ENCODE peak calls at places on chromosomes 16 and 17, in six cellular contexts. L is substantia nigra, F is T-helper 2 cell, I is hypothalamus, A is T-helper 1 cell, S is psoas muscle. M is an unnamed sample.

GRCh38 chr16:30555848-30556473 is 2.2 kb downstream of the ZNF764 start:
- DNase-seq in L (no peak), F (no peak), I (no peak), A (no peak), S (peak; percentile 36), M (no peak)

GRCh38 chr17:44948315-44948795 is 782 bp upstream of the KIF18B start:
- DNase-seq in L (no peak), F (no peak), I (no peak), A (no peak), S (no peak), M (no peak)

GRCh38 chr16:75658175-75658574 is 10.6 kb downstream of the TERF2IP start:
- DNase-seq in L (no peak), F (no peak), I (no peak), A (no peak), S (no peak), M (no peak)

GRCh38 chr17:2049333-2050245 is 5.3 kb upstream of the HIC1 start:
- DNase-seq in L (no peak), F (peak; percentile 85), I (no peak), A (peak; percentile 85), S (peak; percentile 90), M (no peak)

GRCh38 chr17:4858880-4859260 is 25.7 kb downstream of the MINK1 start:
- DNase-seq in L (no peak), F (no peak), I (no peak), A (no peak), S (peak; percentile 37), M (no peak)

GRCh38 chr17:79463421-79464309 is 147.2 kb downstream of the RBFOX3 start:
- DNase-seq in L (no peak), F (no peak), I (no peak), A (no peak), S (no peak), M (no peak)

GRCh38 chr17:74738051-74738996 is 1.3 kb downstream of the RAB37 start:
- DNase-seq in L (no peak), F (peak; percentile 53), I (no peak), A (peak; percentile 52), S (no peak), M (no peak)

GRCh38 chr16:67284699-67285646 is 5.6 kb downstream of the PLEKHG4 start:
- DNase-seq in L (no peak), F (no peak), I (no peak), A (no peak), S (peak; percentile 42), M (no peak)

GRCh38 chr17:36867716-36868115 is 69.6 kb upstream of the LHX1 start:
- DNase-seq in L (no peak), F (no peak), I (no peak), A (no peak), S (no peak), M (no peak)

GRCh38 chr16:46673320-46674013 is 15.5 kb downstream of the VPS35 start:
- DNase-seq in L (no peak), F (no peak), I (no peak), A (peak; percentile 19), S (peak; percentile 25), M (no peak)

GRCh38 chr17:19002805-19003542 is 1.6 kb downstream of the FAM83G start:
- DNase-seq in L (no peak), F (no peak), I (no peak), A (no peak), S (no peak), M (no peak)

GRCh38 chr16:86019446-86020047 is 120.6 kb downstream of the IRF8 start:
- DNase-seq in L (no peak), F (no peak), I (no peak), A (no peak), S (no peak), M (no peak)

GRCh38 chr17:65314212-65314611 is 177.0 kb downstream of the RGS9 start:
- DNase-seq in L (no peak), F (no peak), I (no peak), A (no peak), S (no peak), M (no peak)

GRCh38 chr17:45732926-45733505 is 51.1 kb upstream of the CRHR1 start:
- DNase-seq in L (no peak), F (no peak), I (no peak), A (no peak), S (no peak), M (no peak)

GRCh38 chr17:21191698-21192097 is 22.3 kb downstream of the TMEM11 start:
- DNase-seq in L (no peak), F (no peak), I (no peak), A (no peak), S (no peak), M (no peak)

GRCh38 chr16:84718-85452 is 6.9 kb downstream of the MPG start:
- DNase-seq in L (no peak), F (peak; percentile 13), I (no peak), A (no peak), S (peak; percentile 80), M (no peak)

GRCh38 chr17:50344712-50345380 is 1.1 kb upstream of the XYLT2 start:
- DNase-seq in L (no peak), F (no peak), I (no peak), A (no peak), S (no peak), M (no peak)

M was measured in NCI-H187 treated with DMSO at 0.1 percent for 48 hours.